ENCODE peak calls at places on chromosomes 12 and 14, in nine cellular contexts. P is stomach, C is AG09309, O is psoas muscle, Y is tibial nerve, T is kidney epithelial cell, J is BE2C, K is sigmoid colon, X is right lobe of liver. M is an unnamed sample.

GRCh38 chr14:84129028-84129427 is 1400.9 kb upstream of the FLRT2 start:
- DNase-seq in K (no peak), T (no peak), C (no peak), Y (no peak), P (no peak), X (no peak), J (no peak), O (no peak), M (no peak)

GRCh38 chr12:33322519-33322918 is 117.1 kb downstream of the SYT10 start:
- DNase-seq in C (no peak), J (peak; percentile 50), P (no peak), T (no peak), Y (no peak), O (no peak), K (no peak), X (no peak), M (no peak)

GRCh38 chr12:94560416-94561221 is 89.7 kb downstream of the TMCC3 start:
- DNase-seq in X (no peak), Y (no peak), P (no peak), C (no peak), K (no peak), T (peak; percentile 74), J (no peak), O (no peak), M (peak; percentile 69)

GRCh38 chr12:90124289-90124688 is 415.7 kb upstream of the ATP2B1 start:
- DNase-seq in K (no peak), Y (no peak), X (no peak), J (no peak), O (no peak), T (no peak), C (peak; percentile 52), P (no peak), M (no peak)

GRCh38 chr12:93079976-93080375 is 150.9 kb upstream of the EEA1 start:
- DNase-seq in J (no peak), Y (no peak), O (no peak), K (no peak), X (no peak), P (no peak), C (no peak), T (no peak), M (no peak)

GRCh38 chr12:51484119-51484518 is 59.5 kb downstream of the SLC4A8 start:
- DNase-seq in P (no peak), O (no peak), Y (no peak), X (no peak), C (no peak), K (no peak), T (no peak), J (no peak), M (no peak)

GRCh38 chr12:108054496-108054895 is 74.6 kb upstream of the WSCD2 start:
- DNase-seq in T (no peak), Y (no peak), X (no peak), O (no peak), J (no peak), C (no peak), P (no peak), K (no peak), M (no peak)

GRCh38 chr14:85471744-85472143 is 58.2 kb upstream of the FLRT2 start:
- DNase-seq in Y (no peak), K (no peak), C (peak; percentile 62), J (no peak), O (no peak), P (no peak), T (peak; percentile 72), X (no peak), M (peak; percentile 49)

GRCh38 chr12:79435742-79436141 is 255.0 kb downstream of the PAWR start:
- DNase-seq in Y (no peak), T (no peak), J (no peak), K (no peak), P (no peak), O (no peak), X (no peak), C (no peak), M (no peak)

GRCh38 chr14:55749201-55749812 is 169.3 kb downstream of the KTN1 start:
- DNase-seq in P (no peak), J (peak; percentile 28), O (no peak), Y (no peak), K (no peak), T (no peak), X (no peak), C (no peak), M (no peak)

GRCh38 chr12:131620520-131620919 is 90.4 kb upstream of the SFSWAP start:
- DNase-seq in O (no peak), C (no peak), Y (no peak), X (no peak), K (peak; percentile 30), P (no peak), T (no peak), J (peak; percentile 37), M (no peak)

GRCh38 chr14:99189201-99189801 is 82.7 kb downstream of the BCL11B start:
- DNase-seq in C (no peak), O (no peak), P (no peak), J (no peak), K (no peak), Y (no peak), T (no peak), X (no peak), M (no peak)

GRCh38 chr12:67816269-67816668 is 167.7 kb downstream of the DYRK2 start:
- DNase-seq in Y (no peak), K (no peak), T (no peak), O (no peak), C (no peak), J (no peak), X (no peak), P (no peak), M (no peak)

GRCh38 chr12:67813509-67813908 is 165.0 kb downstream of the DYRK2 start:
- DNase-seq in K (no peak), O (no peak), P (no peak), X (no peak), T (no peak), Y (no peak), J (no peak), C (no peak), M (no peak)

GRCh38 chr12:67810166-67810565 is 161.6 kb downstream of the DYRK2 start:
- DNase-seq in P (no peak), O (no peak), J (no peak), X (no peak), T (no peak), C (no peak), K (no peak), Y (no peak), M (no peak)

GRCh38 chr12:67807808-67808207 is 159.3 kb downstream of the DYRK2 start:
- DNase-seq in Y (no peak), C (no peak), X (no peak), P (no peak), O (no peak), K (no peak), J (no peak), T (no peak), M (no peak)

GRCh38 chr12:67811437-67812361 is 163.2 kb downstream of the DYRK2 start:
- DNase-seq in J (no peak), Y (no peak), O (no peak), P (no peak), T (peak; percentile 43), X (no peak), C (peak; percentile 67), K (no peak), M (no peak)
- H3K4me3 ChIP-seq in J (no peak overlapping the region), Y (no peak overlapping the region), O (no peak overlapping the region), P (no peak overlapping the region), T (no peak overlapping the region), X (no peak overlapping the region), C (no peak overlapping the region), K (no peak overlapping the region), M (no peak overlapping the region)

GRCh38 chr12:89062996-89063395 is 289.3 kb downstream of the DUSP6 start:
- DNase-seq in J (no peak), X (no peak), T (peak; percentile 28), O (no peak), C (no peak), K (no peak), Y (no peak), P (no peak), M (no peak)

GRCh38 chr12:89058393-89058792 is 293.9 kb downstream of the DUSP6 start:
- DNase-seq in O (peak; percentile 23), J (no peak), T (no peak), P (no peak), C (no peak), Y (no peak), K (no peak), X (no peak), M (no peak)

GRCh38 chr12:89059061-89059460 is 293.2 kb downstream of the DUSP6 start:
- DNase-seq in O (no peak), J (no peak), P (no peak), C (no peak), Y (no peak), T (no peak), K (no peak), X (no peak), M (no peak)

GRCh38 chr12:89060133-89060532 is 292.2 kb downstream of the DUSP6 start:
- DNase-seq in P (no peak), C (no peak), J (no peak), K (no peak), X (no peak), O (no peak), T (no peak), Y (no peak), M (peak; percentile 49)

GRCh38 chr12:89059721-89060120 is 292.6 kb downstream of the DUSP6 start:
- DNase-seq in Y (no peak), C (no peak), O (no peak), P (no peak), T (no peak), K (no peak), J (no peak), X (no peak), M (no peak)
- TF ChIP-seq CTCF in Y (no peak), C (no peak), O (no peak), P (no peak), T (no peak), K (no peak), J (no peak), X (no peak), M (no peak)

DNA sequence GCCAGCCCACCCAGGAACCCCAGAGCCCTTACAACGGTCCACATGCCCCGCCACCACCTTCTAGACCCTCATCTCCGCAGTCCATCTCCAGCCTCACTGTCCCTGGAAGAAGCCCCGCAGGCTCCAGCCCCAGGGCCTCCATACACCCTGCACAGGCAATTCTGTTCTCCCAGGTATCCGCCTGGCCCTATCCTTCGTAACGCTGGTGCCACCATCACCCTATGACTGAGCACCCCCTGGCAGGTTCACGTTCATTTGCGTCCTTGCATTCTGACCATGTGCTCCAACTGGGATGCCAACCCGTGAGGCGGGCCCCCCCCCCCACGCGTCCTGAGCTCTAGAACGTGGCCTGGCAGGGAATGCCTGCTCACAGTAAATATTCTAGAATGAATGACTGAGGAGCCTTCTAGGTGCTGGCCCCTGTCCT is 675 bp upstream of the SCARB1 start:
- DNase-seq in T (no peak), K (no peak), P (no peak), Y (no peak), C (no peak), X (no peak), O (peak; percentile 53), J (no peak), M (no peak)
- H3K4me3 ChIP-seq in T (no peak overlapping the region), K (peak overlapping the region; percentile 86), P (peak overlapping the region; percentile 64), Y (no peak overlapping the region), C (peak overlapping the region; percentile 53), X (peak overlapping the region; percentile 93), O (peak overlapping the region; percentile 71), J (peak overlapping the region; percentile 26), M (peak overlapping the region; percentile 30)

DNA sequence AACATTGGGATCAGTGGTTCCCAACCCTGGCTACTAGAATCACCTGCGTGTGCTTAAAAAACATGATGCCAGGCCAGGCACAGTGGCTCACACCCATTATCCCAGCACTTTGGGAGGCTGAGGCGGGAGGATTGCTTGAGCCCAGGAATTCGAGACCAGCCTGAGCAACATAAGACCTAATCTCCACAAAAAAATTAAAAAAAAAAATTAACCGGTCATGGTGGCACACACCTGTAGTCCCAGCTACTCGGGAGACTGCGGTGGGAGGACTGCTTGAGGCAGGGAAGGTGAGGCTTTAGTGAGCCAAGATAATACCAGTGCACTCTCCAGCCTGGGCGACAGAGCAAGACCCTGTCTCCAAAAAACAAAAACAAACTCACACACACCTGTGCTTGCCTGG is 2.0 kb downstream of the KCTD10 start:
- DNase-seq in Y (no peak), X (no peak), O (no peak), P (no peak), C (no peak), T (no peak), J (no peak), K (no peak), M (no peak)
- TF ChIP-seq CTCF in Y (no peak), X (no peak), O (no peak), P (no peak), C (no peak), T (no peak), J (no peak), K (no peak), M (no peak)

M was measured in astrocyte of the cerebellum.